ENCODE peak calls at places on chromosomes 12 and 14, in seven cellular contexts. I, S, D, Y, J, Q and G are unnamed samples.

GRCh38 chr14:64149921-64150320 is 144.2 kb downstream of the ESR2 start:
- DNase-seq in I (no peak), S (no peak), D (no peak), Y (no peak), J (no peak), Q (no peak), G (no peak)

GRCh38 chr12:122981036-122981471 is 573 bp downstream of the ARL6IP4 start:
- DNase-seq in I (no peak), S (peak), D (no peak), Y (peak), J (peak), Q (no peak), G (no peak)

GRCh38 chr14:23022849-23023499 is 11.7 kb downstream of the PSMB5 start:
- DNase-seq in I (no peak), S (no peak), D (no peak), Y (no peak), J (no peak), Q (no peak), G (no peak)

GRCh38 chr14:51592836-51593235 is 58.9 kb upstream of the FRMD6 start:
- DNase-seq in I (no peak), S (no peak), D (no peak), Y (no peak), J (no peak), Q (no peak), G (no peak)

GRCh38 chr12:48940181-48940580 is 14.9 kb upstream of the FKBP11 start:
- DNase-seq in I (no peak), S (no peak), D (no peak), Y (no peak), J (no peak), Q (no peak), G (no peak)

GRCh38 chr14:81402123-81402495 is 2.0 kb upstream of the STON2 start:
- DNase-seq in I (no peak), S (no peak), D (no peak), Y (no peak), J (no peak), Q (no peak), G (no peak)

GRCh38 chr12:54378791-54379400 is 5.6 kb downstream of the ZNF385A start:
- DNase-seq in I (no peak), S (no peak), D (no peak), Y (peak), J (peak), Q (peak), G (no peak)

GRCh38 chr12:459430-460258 is at the start of gene B4GALNT3:
- DNase-seq in I (peak), S (peak), D (no peak), Y (peak), J (peak), Q (peak), G (peak)

GRCh38 chr14:96173646-96174475 is 30.8 kb upstream of the BDKRB2 start:
- DNase-seq in I (no peak), S (no peak), D (no peak), Y (no peak), J (no peak), Q (no peak), G (no peak)